ENCODE peak calls at places on chromosomes 16 and 17, in eight cellular contexts. R is stimulated activated CD4-positive, alpha-beta T cell treated with anti-CD3 and anti-CD28 coated beads, Interleukin-4, amount 100 ng/mL, for 4 hours; V is osteocyte; E is naive thymus-derived CD8-positive, alpha-beta T cell; G is mesothelial cell of epicardium; Z is activated naive CD4-positive, alpha-beta T cell treated with Interleukin-2 at 50 U/mL for 16 hours; B is hippocampal formation; U is NCI-H446. Y is an unnamed sample.

GRCh38 chr17:76417499-76418143 is 33.2 kb downstream of the SPHK1 start:
- DNase-seq in Z (no peak), E (no peak), B (no peak), U (no peak), G (no peak), R (no peak), V (no peak), Y (no peak)

GRCh38 chr16:609316-609715 is 19.4 kb downstream of the RAB40C start:
- DNase-seq in U (no peak), E (no peak), Z (no peak), B (no peak), R (no peak), V (no peak), G (no peak), Y (no peak)

GRCh38 chr16:2003827-2004641 is 5.6 kb downstream of the ZNF598 start:
- DNase-seq in G (peak; percentile 83), E (peak; percentile 84), R (peak; percentile 84), U (peak; percentile 88), B (peak; percentile 34), V (peak; percentile 96), Z (peak; percentile 89), Y (peak; percentile 70)

GRCh38 chr17:32265192-32265895 is at the start of gene RHBDL3:
- DNase-seq in B (no peak), R (peak; percentile 21), V (no peak), G (no peak), Z (peak; percentile 19), E (peak; percentile 33), U (no peak), Y (no peak)

GRCh38 chr16:17225551-17225950 is 245.2 kb downstream of the XYLT1 start:
- DNase-seq in G (no peak), U (no peak), B (no peak), E (no peak), V (no peak), R (no peak), Z (no peak), Y (no peak)

GRCh38 chr17:7363311-7363710 is 8.4 kb downstream of the TMEM95 start:
- DNase-seq in B (no peak), G (no peak), R (no peak), U (no peak), E (no peak), V (no peak), Z (no peak), Y (no peak)

GRCh38 chr16:75801307-75801706 is 75.0 kb upstream of the CPHXL start:
- DNase-seq in U (no peak), E (no peak), Z (no peak), V (no peak), G (no peak), B (peak; percentile 43), R (no peak), Y (no peak)

GRCh38 chr17:2064980-2065785 is 10.3 kb downstream of the HIC1 start:
- DNase-seq in Z (peak; percentile 71), E (no peak), U (no peak), B (no peak), R (peak; percentile 61), V (no peak), G (no peak), Y (peak; percentile 22)

GRCh38 chr17:71392715-71393567 is 727.9 kb upstream of the SOX9 start:
- DNase-seq in U (no peak), R (no peak), V (no peak), E (no peak), Z (no peak), G (no peak), B (no peak), Y (no peak)

GRCh38 chr16:63171545-63171944 is 1135.3 kb upstream of the CDH8 start:
- DNase-seq in V (no peak), G (no peak), B (no peak), Z (no peak), U (no peak), R (no peak), E (no peak), Y (no peak)

GRCh38 chr16:4393243-4393606 is 21.6 kb downstream of the VASN start:
- DNase-seq in Z (no peak), E (no peak), G (no peak), U (no peak), V (no peak), B (no peak), R (no peak), Y (no peak)

GRCh38 chr17:39404542-39405378 is 3.3 kb upstream of the FBXL20 start:
- DNase-seq in R (no peak), V (no peak), G (no peak), E (no peak), B (no peak), U (no peak), Z (peak; percentile 17), Y (no peak)

GRCh38 chr17:75555679-75556153 is 30.2 kb downstream of the LLGL2 start:
- DNase-seq in Z (no peak), B (no peak), G (no peak), U (no peak), E (no peak), R (no peak), V (no peak), Y (no peak)

GRCh38 chr17:47821424-47822379 is at the start of gene OSBPL7:
- DNase-seq in B (peak; percentile 75), E (peak; percentile 50), Z (peak; percentile 74), U (peak; percentile 9), R (peak; percentile 61), G (peak; percentile 44), V (peak; percentile 90), Y (peak; percentile 57)

GRCh38 chr17:51613255-51613654 is 352.9 kb downstream of the UTP18 start:
- DNase-seq in R (no peak), U (no peak), E (no peak), B (no peak), G (no peak), V (no peak), Z (no peak), Y (no peak)

GRCh38 chr16:82629441-82630027 is 2.8 kb downstream of the CDH13 start:
- DNase-seq in R (no peak), G (no peak), E (no peak), B (no peak), U (no peak), V (no peak), Z (no peak), Y (no peak)

GRCh38 chr17:4802228-4802627 is at the start of gene C17orf114:
- DNase-seq in B (no peak), V (no peak), G (no peak), E (no peak), R (no peak), U (no peak), Z (no peak), Y (no peak)

GRCh38 chr17:82212331-82213250 is at the start of gene CCDC57:
- DNase-seq in Z (peak; percentile 74), B (peak; percentile 14), U (no peak), G (no peak), E (peak; percentile 53), R (peak; percentile 70), V (peak; percentile 94), Y (no peak)

GRCh38 chr17:57145347-57145746 is 60.3 kb downstream of the AKAP1 start:
- DNase-seq in Z (no peak), E (no peak), B (no peak), G (no peak), U (no peak), R (no peak), V (no peak), Y (no peak)

GRCh38 chr17:50722746-50723145 is 3.3 kb downstream of the LUC7L3 start:
- DNase-seq in B (no peak), Z (no peak), U (no peak), R (no peak), V (no peak), G (no peak), E (no peak), Y (no peak)

Y was measured in CD4-positive, CD25-positive, alpha-beta regulatory T cell.